ENCODE peak calls at places on chromosomes 7 and 10, in eight cellular contexts. Z is A549; R is stimulated activated CD4-positive, alpha-beta T cell treated with anti-CD3 and anti-CD28 coated beads, Interleukin-1b, Interleukin-23, amount 100 ng/mL, for 24 hours; C is A172; V is H7; M is naive thymus-derived CD8-positive, alpha-beta T cell; H is CD4-positive, CD25-positive, alpha-beta regulatory T cell; F is uterus. D is an unnamed sample.

GRCh38 chr10:100866010-100866409 is 46.8 kb upstream of the SLF2 start:
- DNase-seq in F (no peak), C (no peak), M (no peak), H (no peak), R (no peak), V (no peak), Z (no peak), D (no peak)

GRCh38 chr10:96789571-96790108 is 42.5 kb upstream of the LCOR start:
- DNase-seq in V (no peak), M (no peak), R (no peak), H (no peak), Z (no peak), C (no peak), F (no peak), D (no peak)

GRCh38 chr7:41870505-41871138 is 167.7 kb upstream of the INHBA start:
- DNase-seq in F (no peak), C (no peak), M (no peak), Z (no peak), V (no peak), R (no peak), H (no peak), D (no peak)

GRCh38 chr10:122204691-122205489 is 66.2 kb upstream of the BTBD16 start:
- DNase-seq in M (no peak), H (no peak), C (no peak), Z (no peak), V (no peak), F (no peak), R (no peak), D (no peak)

GRCh38 chr10:6543431-6544005 is 36.6 kb downstream of the PRKCQ start:
- DNase-seq in F (no peak), V (no peak), C (no peak), Z (no peak), M (no peak), R (no peak), H (peak), D (peak)

GRCh38 chr10:23095966-23096813 is 811 bp downstream of the MSRB2 start:
- DNase-seq in M (peak), Z (peak), H (peak), C (peak), F (peak), V (no peak), R (no peak), D (no peak)

GRCh38 chr10:113735913-113736312 is 15.6 kb upstream of the PLEKHS1 start:
- DNase-seq in F (no peak), V (no peak), H (no peak), R (no peak), Z (peak), C (no peak), M (no peak), D (no peak)

GRCh38 chr7:132251327-132251659 is 325.0 kb downstream of the PLXNA4 start:
- DNase-seq in V (peak), R (no peak), F (peak), Z (peak), C (peak), H (no peak), M (no peak), D (no peak)

GRCh38 chr10:35780970-35781642 is 139.0 kb upstream of the FZD8 start:
- DNase-seq in C (no peak), M (no peak), F (no peak), V (no peak), Z (no peak), H (no peak), R (no peak), D (no peak)

GRCh38 chr7:5143935-5144903 is 45.8 kb upstream of the WIPI2 start:
- DNase-seq in R (peak), Z (no peak), H (peak), F (no peak), C (no peak), V (peak), M (peak), D (peak)

GRCh38 chr10:52623761-52624160 is 148.8 kb downstream of the MBL2 start:
- DNase-seq in R (no peak), H (no peak), M (no peak), V (no peak), C (no peak), Z (no peak), F (no peak), D (no peak)